ENCODE peak calls at places on chromosome 9, in eight cellular contexts. Y, G, T, N, L, O, K and Q are unnamed samples.

GRCh38 chr9:123473226-123473625 is 117.2 kb downstream of the CRB2 start:
- DNase-seq in Y (no peak), G (no peak), T (no peak), N (peak), L (no peak), O (peak), K (no peak), Q (no peak)

GRCh38 chr9:13064676-13065075 is 214.8 kb downstream of the MPDZ start:
- DNase-seq in Y (no peak), G (no peak), T (no peak), N (no peak), L (no peak), O (no peak), K (no peak), Q (no peak)

GRCh38 chr9:127968046-127968445 is 12.7 kb downstream of the EEIG1 start:
- DNase-seq in Y (no peak), G (peak), T (no peak), N (no peak), L (peak), O (no peak), K (no peak), Q (peak)

GRCh38 chr9:85079374-85079773 is 409.8 kb downstream of the NTRK2 start:
- DNase-seq in Y (no peak), G (no peak), T (no peak), N (no peak), L (no peak), O (no peak), K (no peak), Q (no peak)

GRCh38 chr9:61666849-61667371 is 477.1 kb downstream of the SPATA31A7 start:
- DNase-seq in Y (no peak), G (no peak), T (no peak), N (no peak), L (no peak), O (no peak), K (no peak), Q (no peak)

GRCh38 chr9:95816716-95817115 is 58.8 kb upstream of the ERCC6L2 start:
- DNase-seq in Y (no peak), G (no peak), T (no peak), N (no peak), L (no peak), O (peak), K (no peak), Q (no peak)

GRCh38 chr9:71822935-71823334 is 54.6 kb upstream of the CEMIP2 start:
- DNase-seq in Y (no peak), G (no peak), T (no peak), N (no peak), L (no peak), O (no peak), K (no peak), Q (no peak)

GRCh38 chr9:116394070-116394469 is 240.5 kb downstream of the PAPPA start:
- DNase-seq in Y (no peak), G (no peak), T (no peak), N (no peak), L (no peak), O (no peak), K (no peak), Q (no peak)

GRCh38 chr9:37508135-37508833 is 22.5 kb downstream of the POLR1E start:
- DNase-seq in Y (peak), G (no peak), T (no peak), N (no peak), L (no peak), O (no peak), K (no peak), Q (no peak)

GRCh38 chr9:83965350-83966208 is 14.4 kb downstream of the HNRNPK start:
- DNase-seq in Y (peak), G (no peak), T (no peak), N (no peak), L (no peak), O (peak), K (no peak), Q (no peak)

GRCh38 chr9:111898331-111899096 is 1.9 kb downstream of the UGCG start:
- DNase-seq in Y (no peak), G (no peak), T (no peak), N (no peak), L (no peak), O (no peak), K (no peak), Q (no peak)

GRCh38 chr9:14585730-14586473 is 107.3 kb downstream of the ZDHHC21 start:
- DNase-seq in Y (no peak), G (peak), T (no peak), N (no peak), L (no peak), O (no peak), K (no peak), Q (no peak)

GRCh38 chr9:124137944-124138335 is 119.8 kb upstream of the NEK6 start:
- DNase-seq in Y (no peak), G (no peak), T (no peak), N (no peak), L (no peak), O (no peak), K (no peak), Q (no peak)

GRCh38 chr9:96168882-96169281 is 133.1 kb downstream of the HSD17B3 start:
- DNase-seq in Y (no peak), G (no peak), T (no peak), N (no peak), L (no peak), O (no peak), K (no peak), Q (no peak)

GRCh38 chr9:71490810-71491209 is 277.5 kb downstream of the CEMIP2 start:
- DNase-seq in Y (peak), G (no peak), T (no peak), N (no peak), L (no peak), O (peak), K (no peak), Q (no peak)

GRCh38 chr9:132071847-132072507 is 7.7 kb downstream of the MED27 start:
- DNase-seq in Y (no peak), G (no peak), T (no peak), N (no peak), L (no peak), O (no peak), K (no peak), Q (no peak)

GRCh38 chr9:124322618-124323432 is 65.1 kb downstream of the NEK6 start:
- DNase-seq in Y (no peak), G (no peak), T (no peak), N (no peak), L (no peak), O (no peak), K (no peak), Q (no peak)

GRCh38 chr9:93080406-93080805 is 15.6 kb upstream of the CARD19 start:
- DNase-seq in Y (no peak), G (no peak), T (no peak), N (no peak), L (no peak), O (no peak), K (no peak), Q (no peak)

GRCh38 chr9:95462419-95463121 is 54.2 kb downstream of the PTCH1 start:
- DNase-seq in Y (no peak), G (peak), T (peak), N (peak), L (peak), O (peak), K (peak), Q (no peak)

GRCh38 chr9:134490446-134490845 is 151.2 kb upstream of the COL5A1 start:
- DNase-seq in Y (no peak), G (no peak), T (no peak), N (no peak), L (no peak), O (no peak), K (no peak), Q (no peak)

GRCh38 chr9:114016101-114016500 is 62.0 kb downstream of the AMBP start:
- DNase-seq in Y (no peak), G (no peak), T (no peak), N (no peak), L (no peak), O (no peak), K (no peak), Q (no peak)

GRCh38 chr9:89920901-89921300 is 316.1 kb downstream of the GADD45G start:
- DNase-seq in Y (no peak), G (no peak), T (no peak), N (no peak), L (no peak), O (peak), K (no peak), Q (no peak)

GRCh38 chr9:110700953-110701352 is 32.4 kb downstream of the MUSK start:
- DNase-seq in Y (no peak), G (no peak), T (no peak), N (no peak), L (peak), O (no peak), K (no peak), Q (no peak)

GRCh38 chr9:133708770-133709611 is 29.2 kb downstream of the SARDH start:
- DNase-seq in Y (no peak), G (peak), T (no peak), N (no peak), L (no peak), O (no peak), K (no peak), Q (no peak)

GRCh38 chr9:108756746-108757490 is 98.9 kb downstream of the ACTL7B start:
- DNase-seq in Y (peak), G (no peak), T (no peak), N (no peak), L (no peak), O (no peak), K (peak), Q (no peak)

GRCh38 chr9:124284940-124285441 is 27.2 kb downstream of the NEK6 start:
- DNase-seq in Y (no peak), G (no peak), T (no peak), N (no peak), L (no peak), O (peak), K (no peak), Q (no peak)